ENCODE peak calls at places on chromosomes 16 and 17, in four cellular contexts. X is endothelial cell, J is T47D, C is suprapubic skin. H is an unnamed sample.

GRCh38 chr16:306911-307370 is 24.0 kb downstream of the PDIA2 start:
- DNase-seq in C (no peak), J (no peak), X (no peak), H (no peak)

GRCh38 chr16:203246-203645 is 23.0 kb downstream of the HBQ1 start:
- DNase-seq in C (no peak), X (no peak), J (no peak), H (no peak)

GRCh38 chr16:23164736-23165135 is 15.5 kb upstream of the USP31 start:
- DNase-seq in C (no peak), X (no peak), J (no peak), H (no peak)

GRCh38 chr17:61410100-61410551 is 10.5 kb downstream of the TBX2 start:
- DNase-seq in X (no peak), C (peak), J (no peak), H (no peak)

GRCh38 chr16:75131081-75131480 is 14.5 kb upstream of the LDHD start:
- DNase-seq in C (no peak), X (no peak), J (no peak), H (no peak)

GRCh38 chr16:3876695-3877094 is 3.8 kb downstream of the CREBBP start:
- DNase-seq in C (no peak), J (no peak), X (no peak), H (no peak)

GRCh38 chr17:41793749-41794602 is 7.5 kb upstream of the JUP start:
- DNase-seq in X (no peak), C (no peak), J (no peak), H (no peak)

GRCh38 chr16:2964416-2965223 is 545 bp downstream of the KREMEN2 start:
- DNase-seq in C (peak), J (peak), X (peak), H (no peak)

GRCh38 chr16:63067141-63067540 is 1030.9 kb upstream of the CDH8 start:
- DNase-seq in J (no peak), X (no peak), C (no peak), H (no peak)

GRCh38 chr17:12027658-12028057 is 7.0 kb downstream of the MAP2K4 start:
- DNase-seq in J (no peak), C (no peak), X (no peak), H (no peak)

GRCh38 chr17:80866050-80866793 is 125.4 kb upstream of the CHMP6 start:
- DNase-seq in J (peak), X (peak), C (no peak), H (peak)

GRCh38 chr16:88274847-88275246 is 107.9 kb upstream of the ZNF469 start:
- DNase-seq in X (no peak), J (no peak), C (no peak), H (no peak)

GRCh38 chr16:31301708-31302400 is 42.1 kb downstream of the ITGAM start:
- DNase-seq in C (no peak), X (no peak), J (peak), H (no peak)

GRCh38 chr17:72976971-72977767 is 115.3 kb downstream of the SLC39A11 start:
- DNase-seq in X (no peak), C (no peak), J (peak), H (no peak)

GRCh38 chr17:55285340-55286301 is 20.9 kb downstream of the HLF start:
- DNase-seq in X (no peak), J (peak), C (peak), H (no peak)

GRCh38 chr16:27640277-27640600 is 90.3 kb downstream of the KATNIP start:
- DNase-seq in X (no peak), C (no peak), J (no peak), H (no peak)

GRCh38 chr17:77496831-77497577 is 356.2 kb downstream of the SEC14L1 start:
- DNase-seq in X (no peak), J (no peak), C (peak), H (no peak)

GRCh38 chr16:24580665-24581064 is 41.3 kb downstream of the RBBP6 start:
- DNase-seq in J (no peak), C (no peak), X (no peak), H (no peak)

GRCh38 chr16:55555436-55555835 is 11.0 kb upstream of the CAPNS2 start:
- DNase-seq in J (no peak), C (no peak), X (no peak), H (no peak)

GRCh38 chr17:37742114-37742761 is 2.6 kb downstream of the HNF1B start:
- DNase-seq in X (peak), J (peak), C (no peak), H (no peak)

GRCh38 chr16:64012166-64012565 is 1109.7 kb downstream of the CDH11 start:
- DNase-seq in X (no peak), C (no peak), J (no peak), H (no peak)

GRCh38 chr17:78924481-78925151 is 571 bp downstream of the TIMP2 start:
- DNase-seq in J (no peak), X (peak), C (no peak), H (no peak)

GRCh38 chr17:16281351-16281750 is 64.3 kb downstream of the PIGL start:
- DNase-seq in J (no peak), C (no peak), X (no peak), H (no peak)

GRCh38 chr17:13940858-13941665 is 128.2 kb upstream of the COX10 start:
- DNase-seq in J (no peak), X (no peak), C (no peak), H (no peak)

GRCh38 chr16:337437-337836 is 15.1 kb downstream of the AXIN1 start:
- DNase-seq in J (no peak), X (no peak), C (no peak), H (no peak)

GRCh38 chr16:47359478-47359877 is 101.4 kb downstream of the ITFG1 start:
- DNase-seq in X (no peak), C (no peak), J (no peak), H (no peak)

GRCh38 chr17:8927395-8927794 is 38.1 kb downstream of the PIK3R5 start:
- DNase-seq in X (no peak), J (no peak), C (no peak), H (no peak)